ENCODE peak calls at places on chromosomes 3 and 15, in four cellular contexts. One of them, this sample, is unnamed.

GRCh38 chr3:112651516-112651915 is 10.6 kb upstream of the CCDC80 start:
- DNase-seq in HCT116: no peak
- DNase-seq in sigmoid colon: no peak
- DNase-seq in body of pancreas: no peak
- DNase-seq in this sample: no peak

GRCh38 chr3:132268956-132269355 is 48.3 kb upstream of the ACP3 start:
- DNase-seq in HCT116: peak; percentile 56
- DNase-seq in sigmoid colon: no peak
- DNase-seq in body of pancreas: no peak
- DNase-seq in this sample: no peak

GRCh38 chr3:47057212-47057671 is 77.8 kb downstream of the NBEAL2 start:
- DNase-seq in HCT116: no peak
- DNase-seq in sigmoid colon: no peak
- DNase-seq in body of pancreas: no peak
- DNase-seq in this sample: no peak

GRCh38 chr3:76345878-76346277 is 560.5 kb upstream of the ZNF717 start:
- DNase-seq in sigmoid colon: no peak
- DNase-seq in HCT116: no peak
- DNase-seq in body of pancreas: no peak
- DNase-seq in this sample: no peak

GRCh38 chr3:157475921-157476395 is 27.3 kb downstream of the VEPH1 start:
- DNase-seq in sigmoid colon: no peak
- DNase-seq in body of pancreas: no peak
- DNase-seq in HCT116: no peak
- DNase-seq in this sample: no peak

GRCh38 chr3:190024912-190025311 is 95.8 kb downstream of the P3H2 start:
- DNase-seq in body of pancreas: no peak
- DNase-seq in sigmoid colon: no peak
- DNase-seq in HCT116: no peak
- DNase-seq in this sample: no peak

GRCh38 chr3:138367912-138368311 is 19.5 kb downstream of the MRAS start:
- DNase-seq in sigmoid colon: peak; percentile 72
- DNase-seq in body of pancreas: no peak
- DNase-seq in HCT116: no peak
- DNase-seq in this sample: no peak

GRCh38 chr3:116053017-116053416 is 392.3 kb downstream of the LSAMP start:
- DNase-seq in body of pancreas: no peak
- DNase-seq in HCT116: no peak
- DNase-seq in sigmoid colon: no peak
- DNase-seq in this sample: no peak

GRCh38 chr3:6560259-6560658 is 300.7 kb upstream of the GRM7 start:
- DNase-seq in HCT116: no peak
- DNase-seq in sigmoid colon: no peak
- DNase-seq in body of pancreas: no peak
- DNase-seq in this sample: no peak

GRCh38 chr3:108406661-108407206 is 103.7 kb downstream of the MYH15 start:
- DNase-seq in body of pancreas: peak; percentile 35
- DNase-seq in sigmoid colon: no peak
- DNase-seq in HCT116: peak; percentile 52
- DNase-seq in this sample: no peak

GRCh38 chr15:74956648-74957300 is at the start of gene RPP25:
- DNase-seq in sigmoid colon: peak; percentile 90
- DNase-seq in HCT116: peak; percentile 78
- DNase-seq in body of pancreas: peak; percentile 84
- DNase-seq in this sample: peak; percentile 53

GRCh38 chr3:132034486-132035464 is at the start of gene CPNE4:
- DNase-seq in HCT116: peak; percentile 33
- DNase-seq in body of pancreas: peak; percentile 69
- DNase-seq in sigmoid colon: peak; percentile 68
- DNase-seq in this sample: peak; percentile 18

GRCh38 chr3:150315711-150316110 is 92.4 kb upstream of the TSC22D2 start:
- DNase-seq in sigmoid colon: no peak
- DNase-seq in body of pancreas: no peak
- DNase-seq in HCT116: no peak
- DNase-seq in this sample: no peak

GRCh38 chr15:27219636-27220035 is 248.7 kb downstream of the GABRG3 start:
- DNase-seq in HCT116: no peak
- DNase-seq in sigmoid colon: no peak
- DNase-seq in body of pancreas: no peak
- DNase-seq in this sample: no peak
- H3K9me3 ChIP-seq in HCT116: peaks cover 6% of the 10 kb centered on the region
- H3K9me3 ChIP-seq in sigmoid colon: no peaks in the 10 kb centered on the region
- H3K9me3 ChIP-seq in body of pancreas: no peaks in the 10 kb centered on the region
- H3K9me3 ChIP-seq in this sample: no peaks in the 10 kb centered on the region

GRCh38 chr3:4885322-4885721 is 93.9 kb upstream of the BHLHE40 start:
- DNase-seq in sigmoid colon: no peak
- DNase-seq in body of pancreas: no peak
- DNase-seq in HCT116: no peak
- DNase-seq in this sample: no peak
- TF ChIP-seq POLR2A in sigmoid colon: no peak
- TF ChIP-seq POLR2A in body of pancreas: no peak
- TF ChIP-seq POLR2A in HCT116: no peak
- TF ChIP-seq POLR2A in this sample: no peak

GRCh38 chr3:53045784-53046170 is at the start of gene SFMBT1:
- DNase-seq in sigmoid colon: peak; percentile 81
- DNase-seq in body of pancreas: peak; percentile 77
- DNase-seq in HCT116: no peak
- DNase-seq in this sample: peak; percentile 36
- H3K4me1 ChIP-seq in sigmoid colon: no peaks in the 10 kb centered on the region
- H3K4me1 ChIP-seq in body of pancreas: peaks cover 37% of the 10 kb centered on the region
- H3K4me1 ChIP-seq in HCT116: no peaks in the 10 kb centered on the region
- H3K4me1 ChIP-seq in this sample: peaks cover 12% of the 10 kb centered on the region

DNA sequence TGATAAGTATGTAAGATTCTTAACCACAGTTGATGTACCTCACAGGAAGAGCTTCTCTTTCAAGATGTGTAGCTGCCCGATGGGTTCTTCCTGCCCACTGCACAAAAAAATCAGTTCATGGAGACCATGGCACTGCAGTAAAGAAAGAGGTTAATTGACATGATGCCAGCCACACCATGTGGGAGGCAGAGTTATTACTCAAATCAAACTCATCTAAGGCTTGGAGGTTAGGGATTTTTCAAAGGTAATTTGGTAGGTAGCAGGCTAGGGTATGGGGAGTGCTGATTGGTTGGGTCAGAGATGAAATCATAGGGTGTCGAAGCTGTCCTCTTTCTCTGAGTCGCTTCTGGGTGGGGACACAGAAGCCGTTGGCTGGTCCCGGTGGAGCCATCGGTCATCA is 57.4 kb upstream of the BDH1 start:
- DNase-seq in sigmoid colon: no peak
- DNase-seq in HCT116: no peak
- DNase-seq in body of pancreas: no peak
- DNase-seq in this sample: no peak
- H3K9me3 ChIP-seq in sigmoid colon: no peaks in the 10 kb centered on the region
- H3K9me3 ChIP-seq in HCT116: no peaks in the 10 kb centered on the region
- H3K9me3 ChIP-seq in body of pancreas: no peaks in the 10 kb centered on the region
- H3K9me3 ChIP-seq in this sample: no peaks in the 10 kb centered on the region